ENCODE peak calls at places on chromosome 1, in nine cellular contexts. G is suprapubic skin, O is bronchial epithelial cell, H is keratinocyte, X is right cardiac atrium, D is heart right ventricle, F is GM23248, M is cardiac muscle cell, K is IMR-90. I is an unnamed sample.

GRCh38 chr1:24464378-24464770 is 38.3 kb upstream of the RCAN3 start:
- DNase-seq in G (no peak), O (no peak), H (no peak), X (no peak), D (no peak), F (peak; percentile 76), M (no peak), K (peak; percentile 37), I (no peak)

GRCh38 chr1:226692067-226692792 is 46.9 kb downstream of the ITPKB start:
- DNase-seq in G (no peak), O (no peak), H (no peak), X (no peak), D (no peak), F (no peak), M (no peak), K (no peak), I (no peak)

GRCh38 chr1:27180037-27180436 is 25.1 kb upstream of the SLC9A1 start:
- DNase-seq in G (no peak), O (no peak), H (no peak), X (no peak), D (no peak), F (no peak), M (no peak), K (no peak), I (no peak)

GRCh38 chr1:153552335-153552734 is 3.3 kb upstream of the S100A3 start:
- DNase-seq in G (no peak), O (no peak), H (no peak), X (peak; percentile 40), D (no peak), F (no peak), M (no peak), K (no peak), I (no peak)

GRCh38 chr1:53260631-53261247 is 22.4 kb upstream of the MAGOH start:
- DNase-seq in G (no peak), O (no peak), H (no peak), X (no peak), D (no peak), F (no peak), M (no peak), K (no peak), I (no peak)

GRCh38 chr1:24294757-24295371 is 24.3 kb upstream of the GRHL3 start:
- DNase-seq in G (peak; percentile 94), O (peak; percentile 91), H (no peak), X (peak; percentile 76), D (no peak), F (peak; percentile 92), M (no peak), K (no peak), I (no peak)

GRCh38 chr1:83641828-83642443 is 357.0 kb downstream of the TTLL7 start:
- DNase-seq in G (no peak), O (no peak), H (no peak), X (peak; percentile 64), D (no peak), F (peak; percentile 3), M (no peak), K (no peak), I (no peak)

GRCh38 chr1:27648602-27649305 is 13.8 kb upstream of the FGR start:
- DNase-seq in G (no peak), O (no peak), H (no peak), X (no peak), D (no peak), F (peak; percentile 56), M (peak; percentile 51), K (no peak), I (no peak)

GRCh38 chr1:160702100-160702499 is 9.5 kb downstream of the CD48 start:
- DNase-seq in G (no peak), O (no peak), H (no peak), X (no peak), D (no peak), F (no peak), M (no peak), K (no peak), I (no peak)

GRCh38 chr1:206579747-206580437 is 32.4 kb downstream of the EIF2D start:
- DNase-seq in G (peak; percentile 80), O (no peak), H (no peak), X (peak; percentile 80), D (peak; percentile 68), F (peak; percentile 91), M (no peak), K (peak; percentile 22), I (no peak)

GRCh38 chr1:9406111-9406510 is 113.4 kb downstream of the SPSB1 start:
- DNase-seq in G (no peak), O (no peak), H (no peak), X (no peak), D (no peak), F (no peak), M (no peak), K (no peak), I (no peak)

GRCh38 chr1:207872655-207873054 is 38.3 kb downstream of the CD34 start:
- DNase-seq in G (no peak), O (no peak), H (no peak), X (no peak), D (no peak), F (no peak), M (no peak), K (no peak), I (no peak)

DNA sequence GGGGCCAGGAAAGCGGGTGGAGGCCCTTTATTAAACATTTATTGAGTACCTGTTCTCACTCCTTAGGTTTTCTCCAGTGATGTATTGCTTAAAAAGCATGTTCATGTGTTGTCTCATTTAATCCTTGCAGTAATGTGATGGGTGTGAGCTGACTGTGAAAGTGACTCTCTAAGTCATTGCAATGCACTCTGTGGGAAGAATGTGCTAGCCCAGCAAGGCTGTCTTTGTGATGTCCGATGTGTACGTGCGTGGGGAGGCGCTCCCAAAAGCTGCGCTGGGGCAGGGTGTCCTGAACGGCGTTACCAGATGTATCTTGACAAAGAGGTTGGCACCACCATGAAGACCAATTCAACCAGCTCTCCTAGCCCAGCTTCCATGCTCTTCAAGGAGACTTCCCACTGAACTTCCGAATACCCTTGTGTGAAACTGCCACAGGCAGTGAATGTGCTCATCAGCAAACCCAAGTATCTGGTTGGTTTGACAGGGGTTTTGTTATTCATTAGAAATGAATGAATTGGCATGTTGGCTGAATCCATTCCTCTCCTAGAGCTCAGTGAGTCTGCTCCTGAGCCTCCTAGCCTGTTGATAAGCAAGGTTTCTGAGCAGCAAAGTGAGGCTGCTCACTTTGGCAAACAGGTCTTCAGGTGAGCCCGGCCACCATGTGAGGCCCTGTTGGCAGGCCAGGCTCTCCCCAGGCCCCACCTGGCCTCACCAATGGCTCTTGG is 28.0 kb downstream of the NUAK2 start:
- DNase-seq in G (no peak), O (no peak), H (no peak), X (no peak), D (no peak), F (peak; percentile 32), M (no peak), K (no peak), I (no peak)
- H3K27me3 ChIP-seq in G (no peaks in the 10 kb centered on the region), O (no peaks in the 10 kb centered on the region), H (no peaks in the 10 kb centered on the region), X (no peaks in the 10 kb centered on the region), D (no peaks in the 10 kb centered on the region), F (no peaks in the 10 kb centered on the region), M (no peaks in the 10 kb centered on the region), K (no peaks in the 10 kb centered on the region), I (no peaks in the 10 kb centered on the region)

GRCh38 chr1:30052178-30052577 is 671.2 kb downstream of the MATN1 start:
- DNase-seq in G (no peak), O (no peak), H (no peak), X (no peak), D (no peak), F (no peak), M (peak; percentile 13), K (no peak), I (no peak)

GRCh38 chr1:30049748-30050147 is 673.6 kb downstream of the MATN1 start:
- DNase-seq in G (peak; percentile 10), O (no peak), H (no peak), X (no peak), D (no peak), F (no peak), M (no peak), K (no peak), I (no peak)

GRCh38 chr1:30048905-30049304 is 674.5 kb downstream of the MATN1 start:
- DNase-seq in G (peak; percentile 17), O (no peak), H (no peak), X (no peak), D (no peak), F (no peak), M (no peak), K (no peak), I (no peak)

GRCh38 chr1:30054126-30054525 is 669.3 kb downstream of the MATN1 start:
- DNase-seq in G (no peak), O (no peak), H (no peak), X (no peak), D (no peak), F (no peak), M (peak; percentile 3), K (no peak), I (no peak)

DNA sequence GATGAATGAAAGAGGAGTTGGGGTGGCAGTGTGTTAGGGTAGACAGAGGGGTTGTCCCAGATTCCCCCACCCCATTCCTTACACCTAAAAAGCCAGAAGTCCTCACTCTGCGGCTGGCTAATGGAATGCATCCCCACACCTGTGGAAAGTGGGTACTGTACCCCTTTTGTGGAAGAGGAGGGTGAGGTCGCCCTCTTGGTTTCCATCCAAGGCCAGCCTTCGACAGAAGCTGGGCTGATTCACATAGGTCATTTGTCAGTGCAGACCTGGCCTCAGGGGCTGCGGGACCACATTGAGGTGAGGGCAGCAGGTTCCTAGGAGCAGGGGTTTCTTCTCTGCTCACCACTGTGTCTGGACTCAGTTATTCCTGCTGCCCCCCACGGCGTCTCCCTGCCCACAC is 671.6 kb downstream of the MATN1 start:
- DNase-seq in G (peak; percentile 16), O (no peak), H (no peak), X (no peak), D (no peak), F (no peak), M (no peak), K (no peak), I (no peak)
- H3K27me3 ChIP-seq in G (peaks cover 61% of the 10 kb centered on the region), O (peaks cover 2% of the 10 kb centered on the region), H (peaks cover 16% of the 10 kb centered on the region), X (no peaks in the 10 kb centered on the region), D (peaks cover 22% of the 10 kb centered on the region), F (peaks cover 39% of the 10 kb centered on the region), M (no peaks in the 10 kb centered on the region), K (peaks cover 10% of the 10 kb centered on the region), I (peaks cover 3% of the 10 kb centered on the region)

DNA sequence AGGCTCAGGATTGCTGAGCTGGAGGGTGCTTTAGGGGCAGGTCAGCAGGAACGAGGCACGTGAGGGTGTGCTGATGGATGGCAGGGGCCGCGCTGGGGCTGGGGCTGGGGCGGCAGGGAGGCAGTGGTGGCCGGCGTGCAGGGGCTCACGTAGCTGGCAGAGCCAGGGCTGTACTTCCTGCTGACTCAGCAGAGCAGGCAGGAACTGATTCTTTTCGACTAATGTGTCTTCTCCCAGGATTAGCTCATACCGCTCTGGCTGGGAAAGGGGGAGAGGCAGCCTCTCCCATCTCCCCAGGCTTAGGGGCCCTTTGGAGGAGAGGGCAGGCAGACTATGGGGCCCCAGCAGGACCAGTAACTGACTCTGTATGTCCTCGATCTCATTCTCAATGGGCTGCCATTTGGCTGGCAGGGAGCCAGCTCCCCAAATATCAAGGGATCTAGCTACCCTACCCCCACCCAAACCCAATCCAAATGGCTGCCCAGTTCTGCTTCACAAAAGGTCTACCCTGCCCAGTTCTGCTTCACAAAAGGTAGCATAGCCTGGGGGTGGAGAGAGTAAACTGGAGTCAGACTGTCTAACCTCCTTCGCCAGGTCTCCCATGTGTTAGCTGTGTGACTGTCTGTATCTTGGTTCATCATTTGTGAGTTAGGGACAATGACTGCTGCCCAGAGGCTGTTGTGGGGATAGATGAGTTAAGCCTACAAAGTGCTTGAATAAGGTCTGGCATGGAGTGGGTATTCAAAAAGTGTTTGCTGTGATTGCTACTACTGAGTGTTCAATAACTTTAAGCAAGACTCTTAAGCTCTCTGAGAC is 100.1 kb upstream of the SLC2A1 start:
- DNase-seq in G (no peak), O (peak; percentile 84), H (no peak), X (peak; percentile 55), D (no peak), F (peak; percentile 55), M (peak; percentile 38), K (peak; percentile 68), I (no peak)
- H3K27me3 ChIP-seq in G (peaks cover 3% of the 10 kb centered on the region), O (no peaks in the 10 kb centered on the region), H (no peaks in the 10 kb centered on the region), X (no peaks in the 10 kb centered on the region), D (no peaks in the 10 kb centered on the region), F (no peaks in the 10 kb centered on the region), M (no peaks in the 10 kb centered on the region), K (no peaks in the 10 kb centered on the region), I (no peaks in the 10 kb centered on the region)

GRCh38 chr1:165356876-165357275 is 361 bp upstream of the LMX1A start:
- DNase-seq in G (no peak), O (no peak), H (no peak), X (no peak), D (no peak), F (no peak), M (peak; percentile 50), K (no peak), I (no peak)
- H3K27me3 ChIP-seq in G (peaks cover 73% of the 10 kb centered on the region), O (peaks cover 49% of the 10 kb centered on the region), H (peaks cover 71% of the 10 kb centered on the region), X (no peaks in the 10 kb centered on the region), D (peaks cover 91% of the 10 kb centered on the region), F (peaks cover 75% of the 10 kb centered on the region), M (peaks cover 100% of the 10 kb centered on the region), K (peaks cover 54% of the 10 kb centered on the region), I (peaks cover 63% of the 10 kb centered on the region)